ENCODE peak calls at places on chromosomes 1 and 21, in eight cellular contexts. One of them, this sample, is unnamed.

GRCh38 chr1:196608401-196609113 is at the start of gene KCNT2:
- DNase-seq in NCI-H1092 treated with DMSO at 0.1 percent for 48 hours: peak; percentile 98
- DNase-seq in NCI-H510A: peak; percentile 82
- DNase-seq in effector CD4-positive, alpha-beta T cell: no peak
- DNase-seq in NT2/D1: peak; percentile 97
- DNase-seq in H7: peak; percentile 84
- DNase-seq in HEK293T: peak; percentile 79
- DNase-seq in stimulated activated CD8-positive, alpha-beta memory T cell treated with anti-CD3 and anti-CD28 coated beads, Interleukin-4, amount 100 ng/mL, for 48 hours: no peak
- DNase-seq in this sample: peak; percentile 93

GRCh38 chr1:99548924-99549605 is 96.8 kb upstream of the PALMD start:
- DNase-seq in NCI-H1092 treated with DMSO at 0.1 percent for 48 hours: no peak
- DNase-seq in NCI-H510A: peak; percentile 55
- DNase-seq in effector CD4-positive, alpha-beta T cell: no peak
- DNase-seq in NT2/D1: no peak
- DNase-seq in H7: no peak
- DNase-seq in HEK293T: no peak
- DNase-seq in stimulated activated CD8-positive, alpha-beta memory T cell treated with anti-CD3 and anti-CD28 coated beads, Interleukin-4, amount 100 ng/mL, for 48 hours: no peak
- DNase-seq in this sample: no peak

GRCh38 chr1:197320991-197321531 is 53.0 kb downstream of the CRB1 start:
- DNase-seq in NCI-H1092 treated with DMSO at 0.1 percent for 48 hours: no peak
- DNase-seq in NCI-H510A: no peak
- DNase-seq in effector CD4-positive, alpha-beta T cell: no peak
- DNase-seq in NT2/D1: no peak
- DNase-seq in H7: no peak
- DNase-seq in HEK293T: no peak
- DNase-seq in stimulated activated CD8-positive, alpha-beta memory T cell treated with anti-CD3 and anti-CD28 coated beads, Interleukin-4, amount 100 ng/mL, for 48 hours: no peak
- DNase-seq in this sample: no peak

GRCh38 chr1:2080140-2080539 is 29.9 kb downstream of the PRKCZ start:
- DNase-seq in NCI-H1092 treated with DMSO at 0.1 percent for 48 hours: no peak
- DNase-seq in NCI-H510A: no peak
- DNase-seq in effector CD4-positive, alpha-beta T cell: no peak
- DNase-seq in NT2/D1: no peak
- DNase-seq in H7: no peak
- DNase-seq in HEK293T: no peak
- DNase-seq in stimulated activated CD8-positive, alpha-beta memory T cell treated with anti-CD3 and anti-CD28 coated beads, Interleukin-4, amount 100 ng/mL, for 48 hours: no peak
- DNase-seq in this sample: no peak

GRCh38 chr1:31931241-31932225 is 6.6 kb downstream of the PTP4A2 start:
- DNase-seq in NCI-H1092 treated with DMSO at 0.1 percent for 48 hours: no peak
- DNase-seq in NCI-H510A: no peak
- DNase-seq in effector CD4-positive, alpha-beta T cell: no peak
- DNase-seq in NT2/D1: no peak
- DNase-seq in H7: no peak
- DNase-seq in HEK293T: no peak
- DNase-seq in stimulated activated CD8-positive, alpha-beta memory T cell treated with anti-CD3 and anti-CD28 coated beads, Interleukin-4, amount 100 ng/mL, for 48 hours: no peak
- DNase-seq in this sample: no peak

GRCh38 chr21:41396452-41397107 is 29.5 kb upstream of the MX1 start:
- DNase-seq in NCI-H1092 treated with DMSO at 0.1 percent for 48 hours: no peak
- DNase-seq in NCI-H510A: no peak
- DNase-seq in effector CD4-positive, alpha-beta T cell: no peak
- DNase-seq in NT2/D1: no peak
- DNase-seq in H7: no peak
- DNase-seq in HEK293T: no peak
- DNase-seq in stimulated activated CD8-positive, alpha-beta memory T cell treated with anti-CD3 and anti-CD28 coated beads, Interleukin-4, amount 100 ng/mL, for 48 hours: no peak
- DNase-seq in this sample: no peak

GRCh38 chr1:185520188-185520935 is 203.3 kb upstream of the IVNS1ABP start:
- DNase-seq in NCI-H1092 treated with DMSO at 0.1 percent for 48 hours: no peak
- DNase-seq in NCI-H510A: no peak
- DNase-seq in effector CD4-positive, alpha-beta T cell: no peak
- DNase-seq in NT2/D1: no peak
- DNase-seq in H7: no peak
- DNase-seq in HEK293T: no peak
- DNase-seq in stimulated activated CD8-positive, alpha-beta memory T cell treated with anti-CD3 and anti-CD28 coated beads, Interleukin-4, amount 100 ng/mL, for 48 hours: no peak
- DNase-seq in this sample: no peak

GRCh38 chr1:119279441-119280415 is 88.9 kb upstream of the HAO2 start:
- DNase-seq in NCI-H1092 treated with DMSO at 0.1 percent for 48 hours: no peak
- DNase-seq in NCI-H510A: no peak
- DNase-seq in effector CD4-positive, alpha-beta T cell: no peak
- DNase-seq in NT2/D1: no peak
- DNase-seq in H7: no peak
- DNase-seq in HEK293T: no peak
- DNase-seq in stimulated activated CD8-positive, alpha-beta memory T cell treated with anti-CD3 and anti-CD28 coated beads, Interleukin-4, amount 100 ng/mL, for 48 hours: no peak
- DNase-seq in this sample: no peak

GRCh38 chr1:78387872-78388271 is 102.9 kb upstream of the PTGFR start:
- DNase-seq in NCI-H1092 treated with DMSO at 0.1 percent for 48 hours: no peak
- DNase-seq in NCI-H510A: no peak
- DNase-seq in effector CD4-positive, alpha-beta T cell: no peak
- DNase-seq in NT2/D1: no peak
- DNase-seq in H7: no peak
- DNase-seq in HEK293T: no peak
- DNase-seq in stimulated activated CD8-positive, alpha-beta memory T cell treated with anti-CD3 and anti-CD28 coated beads, Interleukin-4, amount 100 ng/mL, for 48 hours: no peak
- DNase-seq in this sample: no peak

GRCh38 chr1:20285510-20285909 is 5.2 kb upstream of the VWA5B1 start:
- DNase-seq in NCI-H1092 treated with DMSO at 0.1 percent for 48 hours: no peak
- DNase-seq in NCI-H510A: no peak
- DNase-seq in effector CD4-positive, alpha-beta T cell: no peak
- DNase-seq in NT2/D1: no peak
- DNase-seq in H7: no peak
- DNase-seq in HEK293T: no peak
- DNase-seq in stimulated activated CD8-positive, alpha-beta memory T cell treated with anti-CD3 and anti-CD28 coated beads, Interleukin-4, amount 100 ng/mL, for 48 hours: no peak
- DNase-seq in this sample: no peak

GRCh38 chr1:215416497-215416896 is 150.6 kb upstream of the KCTD3 start:
- DNase-seq in NCI-H1092 treated with DMSO at 0.1 percent for 48 hours: no peak
- DNase-seq in NCI-H510A: no peak
- DNase-seq in effector CD4-positive, alpha-beta T cell: no peak
- DNase-seq in NT2/D1: no peak
- DNase-seq in H7: no peak
- DNase-seq in HEK293T: no peak
- DNase-seq in stimulated activated CD8-positive, alpha-beta memory T cell treated with anti-CD3 and anti-CD28 coated beads, Interleukin-4, amount 100 ng/mL, for 48 hours: no peak
- DNase-seq in this sample: no peak

GRCh38 chr1:8016244-8017241 is 9.6 kb downstream of the ERRFI1 start:
- DNase-seq in NCI-H1092 treated with DMSO at 0.1 percent for 48 hours: no peak
- DNase-seq in NCI-H510A: no peak
- DNase-seq in effector CD4-positive, alpha-beta T cell: no peak
- DNase-seq in NT2/D1: no peak
- DNase-seq in H7: no peak
- DNase-seq in HEK293T: no peak
- DNase-seq in stimulated activated CD8-positive, alpha-beta memory T cell treated with anti-CD3 and anti-CD28 coated beads, Interleukin-4, amount 100 ng/mL, for 48 hours: no peak
- DNase-seq in this sample: no peak